ENCODE peak calls at places on chromosomes 5 and 9, in ten cellular contexts. One of them, this sample, is unnamed.

GRCh38 chr9:112793213-112793810 is 42.8 kb downstream of the SNX30 start:
- DNase-seq in BE2C: peak; percentile 75
- DNase-seq in fibroblast of the aortic adventitia: peak; percentile 66
- DNase-seq in HL-60: peak; percentile 22
- DNase-seq in fibroblast of mammary gland: peak; percentile 68
- DNase-seq in fibroblast of pulmonary artery: peak; percentile 73
- DNase-seq in psoas muscle: peak; percentile 85
- DNase-seq in left lung: peak; percentile 89
- DNase-seq in IMR-90: peak; percentile 56
- DNase-seq in mammary epithelial cell: peak; percentile 43
- DNase-seq in this sample: peak; percentile 65

GRCh38 chr5:177446184-177447065 is at the start of gene PRR7:
- DNase-seq in BE2C: peak; percentile 85
- DNase-seq in fibroblast of the aortic adventitia: peak; percentile 39
- DNase-seq in HL-60: peak; percentile 63
- DNase-seq in fibroblast of mammary gland: peak; percentile 58
- DNase-seq in fibroblast of pulmonary artery: peak; percentile 59
- DNase-seq in psoas muscle: peak; percentile 82
- DNase-seq in left lung: peak; percentile 88
- DNase-seq in IMR-90: peak; percentile 64
- DNase-seq in mammary epithelial cell: peak; percentile 60
- DNase-seq in this sample: peak; percentile 52

GRCh38 chr5:135386886-135387628 is 12.0 kb downstream of the MACROH2A1 start:
- DNase-seq in BE2C: no peak
- DNase-seq in fibroblast of the aortic adventitia: peak; percentile 98
- DNase-seq in HL-60: no peak
- DNase-seq in fibroblast of mammary gland: peak; percentile 95
- DNase-seq in fibroblast of pulmonary artery: peak; percentile 95
- DNase-seq in psoas muscle: no peak
- DNase-seq in left lung: no peak
- DNase-seq in IMR-90: peak; percentile 94
- DNase-seq in mammary epithelial cell: peak; percentile 91
- DNase-seq in this sample: peak; percentile 94

GRCh38 chr5:121090822-121091221 is 626.7 kb downstream of the PRR16 start:
- DNase-seq in BE2C: no peak
- DNase-seq in fibroblast of the aortic adventitia: no peak
- DNase-seq in HL-60: no peak
- DNase-seq in fibroblast of mammary gland: peak; percentile 44
- DNase-seq in fibroblast of pulmonary artery: no peak
- DNase-seq in psoas muscle: no peak
- DNase-seq in left lung: no peak
- DNase-seq in IMR-90: peak; percentile 1
- DNase-seq in mammary epithelial cell: no peak
- DNase-seq in this sample: no peak

GRCh38 chr5:77867194-77867691 is 91.1 kb upstream of the TBCA start:
- DNase-seq in BE2C: no peak
- DNase-seq in fibroblast of the aortic adventitia: peak; percentile 61
- DNase-seq in HL-60: no peak
- DNase-seq in fibroblast of mammary gland: peak; percentile 36
- DNase-seq in fibroblast of pulmonary artery: peak; percentile 47
- DNase-seq in psoas muscle: no peak
- DNase-seq in left lung: no peak
- DNase-seq in IMR-90: peak; percentile 32
- DNase-seq in mammary epithelial cell: no peak
- DNase-seq in this sample: peak; percentile 13

GRCh38 chr9:26437056-26437711 is 455.4 kb downstream of the CAAP1 start:
- DNase-seq in BE2C: no peak
- DNase-seq in fibroblast of the aortic adventitia: no peak
- DNase-seq in HL-60: no peak
- DNase-seq in fibroblast of mammary gland: no peak
- DNase-seq in fibroblast of pulmonary artery: no peak
- DNase-seq in psoas muscle: no peak
- DNase-seq in left lung: no peak
- DNase-seq in IMR-90: no peak
- DNase-seq in mammary epithelial cell: no peak
- DNase-seq in this sample: no peak

GRCh38 chr9:95581900-95582299 is 65.1 kb upstream of the PTCH1 start:
- DNase-seq in BE2C: no peak
- DNase-seq in fibroblast of the aortic adventitia: no peak
- DNase-seq in HL-60: no peak
- DNase-seq in fibroblast of mammary gland: no peak
- DNase-seq in fibroblast of pulmonary artery: no peak
- DNase-seq in psoas muscle: no peak
- DNase-seq in left lung: no peak
- DNase-seq in IMR-90: no peak
- DNase-seq in mammary epithelial cell: no peak
- DNase-seq in this sample: no peak

GRCh38 chr5:75167345-75167744 is 69.3 kb downstream of the ANKRD31 start:
- DNase-seq in BE2C: no peak
- DNase-seq in fibroblast of the aortic adventitia: no peak
- DNase-seq in HL-60: no peak
- DNase-seq in fibroblast of mammary gland: peak; percentile 15
- DNase-seq in fibroblast of pulmonary artery: peak; percentile 1
- DNase-seq in psoas muscle: no peak
- DNase-seq in left lung: no peak
- DNase-seq in IMR-90: no peak
- DNase-seq in mammary epithelial cell: peak; percentile 6
- DNase-seq in this sample: peak; percentile 3

GRCh38 chr5:156201793-156202388 is 125.1 kb upstream of the SGCD start:
- DNase-seq in BE2C: no peak
- DNase-seq in fibroblast of the aortic adventitia: no peak
- DNase-seq in HL-60: no peak
- DNase-seq in fibroblast of mammary gland: peak; percentile 91
- DNase-seq in fibroblast of pulmonary artery: peak; percentile 14
- DNase-seq in psoas muscle: no peak
- DNase-seq in left lung: no peak
- DNase-seq in IMR-90: peak; percentile 83
- DNase-seq in mammary epithelial cell: no peak
- DNase-seq in this sample: peak; percentile 14

GRCh38 chr5:168881427-168882149 is 302.4 kb upstream of the PANK3 start:
- DNase-seq in BE2C: peak; percentile 86
- DNase-seq in fibroblast of the aortic adventitia: no peak
- DNase-seq in HL-60: no peak
- DNase-seq in fibroblast of mammary gland: no peak
- DNase-seq in fibroblast of pulmonary artery: no peak
- DNase-seq in psoas muscle: no peak
- DNase-seq in left lung: no peak
- DNase-seq in IMR-90: no peak
- DNase-seq in mammary epithelial cell: no peak
- DNase-seq in this sample: no peak

GRCh38 chr5:134289509-134290113 is 63.7 kb upstream of the PPP2CA start:
- DNase-seq in BE2C: peak; percentile 66
- DNase-seq in fibroblast of the aortic adventitia: peak; percentile 89
- DNase-seq in HL-60: peak; percentile 25
- DNase-seq in fibroblast of mammary gland: peak; percentile 85
- DNase-seq in fibroblast of pulmonary artery: peak; percentile 90
- DNase-seq in psoas muscle: no peak
- DNase-seq in left lung: no peak
- DNase-seq in IMR-90: peak; percentile 83
- DNase-seq in mammary epithelial cell: peak; percentile 52
- DNase-seq in this sample: peak; percentile 88

GRCh38 chr5:137453476-137454080 is 45.5 kb downstream of the SPOCK1 start:
- DNase-seq in BE2C: no peak
- DNase-seq in fibroblast of the aortic adventitia: peak; percentile 77
- DNase-seq in HL-60: no peak
- DNase-seq in fibroblast of mammary gland: peak; percentile 69
- DNase-seq in fibroblast of pulmonary artery: peak; percentile 81
- DNase-seq in psoas muscle: no peak
- DNase-seq in left lung: no peak
- DNase-seq in IMR-90: peak; percentile 51
- DNase-seq in mammary epithelial cell: peak; percentile 54
- DNase-seq in this sample: peak; percentile 63

GRCh38 chr5:79333852-79334557 is 98.1 kb downstream of the JMY start:
- DNase-seq in BE2C: peak; percentile 21
- DNase-seq in fibroblast of the aortic adventitia: no peak
- DNase-seq in HL-60: no peak
- DNase-seq in fibroblast of mammary gland: no peak
- DNase-seq in fibroblast of pulmonary artery: no peak
- DNase-seq in psoas muscle: no peak
- DNase-seq in left lung: no peak
- DNase-seq in IMR-90: no peak
- DNase-seq in mammary epithelial cell: no peak
- DNase-seq in this sample: no peak

GRCh38 chr5:71658916-71659661 is 60.0 kb upstream of the CARTPT start:
- DNase-seq in BE2C: no peak
- DNase-seq in fibroblast of the aortic adventitia: no peak
- DNase-seq in HL-60: no peak
- DNase-seq in fibroblast of mammary gland: peak; percentile 21
- DNase-seq in fibroblast of pulmonary artery: peak; percentile 3
- DNase-seq in psoas muscle: no peak
- DNase-seq in left lung: no peak
- DNase-seq in IMR-90: no peak
- DNase-seq in mammary epithelial cell: no peak
- DNase-seq in this sample: peak; percentile 2

DNA sequence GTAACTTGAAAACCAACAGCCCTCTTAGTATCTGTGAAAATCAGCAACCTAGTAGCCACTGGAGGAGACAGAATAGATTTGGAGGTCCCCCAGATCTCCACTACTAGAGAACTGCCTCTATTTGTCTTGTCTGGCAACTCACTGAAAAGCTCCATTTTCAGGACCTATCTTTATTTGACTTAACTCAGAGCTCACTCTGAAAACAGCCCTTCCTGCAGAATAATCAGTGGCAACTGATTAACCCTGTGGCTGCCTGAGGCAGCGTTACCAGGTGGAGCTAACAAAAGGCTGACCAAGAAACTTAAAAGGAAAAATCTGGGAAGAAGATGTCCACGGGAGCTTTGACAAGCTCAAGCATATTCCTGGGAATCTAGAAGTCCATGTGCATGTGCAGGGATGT is 10.5 kb upstream of the IL13 start:
- DNase-seq in BE2C: no peak
- DNase-seq in fibroblast of the aortic adventitia: no peak
- DNase-seq in HL-60: no peak
- DNase-seq in fibroblast of mammary gland: no peak
- DNase-seq in fibroblast of pulmonary artery: no peak
- DNase-seq in psoas muscle: no peak
- DNase-seq in left lung: no peak
- DNase-seq in IMR-90: no peak
- DNase-seq in mammary epithelial cell: no peak
- DNase-seq in this sample: no peak
- TF ChIP-seq CTCF in BE2C: no peak
- TF ChIP-seq CTCF in fibroblast of the aortic adventitia: no peak
- TF ChIP-seq CTCF in HL-60: no peak
- TF ChIP-seq CTCF in fibroblast of mammary gland: no peak
- TF ChIP-seq CTCF in fibroblast of pulmonary artery: no peak
- TF ChIP-seq CTCF in psoas muscle: no peak
- TF ChIP-seq CTCF in left lung: no peak
- TF ChIP-seq CTCF in IMR-90: no peak
- TF ChIP-seq CTCF in mammary epithelial cell: no peak
- TF ChIP-seq CTCF in this sample: no peak

DNA sequence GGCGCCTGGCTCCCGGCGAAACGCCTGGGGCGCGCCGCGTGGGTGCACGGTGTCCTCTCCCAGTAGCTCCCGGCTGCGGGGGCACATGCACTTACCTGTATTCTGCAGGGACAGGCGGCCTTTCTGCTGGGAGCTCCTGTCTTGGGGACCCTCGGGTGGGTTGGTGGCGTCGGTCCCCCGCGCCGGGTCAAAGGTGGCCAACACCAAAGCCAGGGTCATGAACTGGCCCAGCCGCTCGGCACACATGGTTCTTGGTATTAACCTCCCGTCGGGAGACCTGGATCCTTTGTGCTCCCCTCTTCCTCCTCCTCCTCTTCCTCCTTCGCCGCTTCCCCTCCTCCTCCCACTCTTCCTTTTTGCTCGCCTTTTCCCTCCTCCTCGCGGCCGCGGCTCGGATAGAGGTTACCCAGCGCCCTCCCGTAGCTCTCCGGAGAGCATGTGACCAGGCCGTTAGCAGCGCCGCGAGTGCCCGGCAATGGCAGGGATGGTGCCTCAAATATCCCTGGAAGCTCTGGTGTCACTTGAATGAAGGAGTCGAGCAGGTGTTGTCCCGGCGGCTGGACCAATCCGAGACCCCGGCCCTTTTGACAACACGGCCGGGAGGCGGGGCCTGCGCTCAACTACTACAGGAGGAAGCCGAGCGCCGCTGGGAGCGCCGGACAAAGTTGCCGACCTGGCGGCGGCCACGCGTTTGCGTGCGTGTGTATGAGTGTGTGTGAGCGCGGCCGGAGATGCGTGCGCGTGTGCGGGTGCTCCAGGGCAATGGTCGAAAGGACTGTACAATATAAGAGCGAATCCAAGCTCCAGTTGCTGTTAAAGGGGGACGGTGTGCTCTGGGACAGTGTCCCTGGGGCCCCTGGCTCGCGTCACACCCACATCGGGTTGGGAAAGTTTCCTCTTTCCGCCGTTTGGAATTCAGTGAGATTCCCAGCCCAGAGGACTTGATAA is at the start of gene STC2:
- DNase-seq in BE2C: peak; percentile 93
- DNase-seq in fibroblast of the aortic adventitia: peak; percentile 93
- DNase-seq in HL-60: no peak
- DNase-seq in fibroblast of mammary gland: peak; percentile 47
- DNase-seq in fibroblast of pulmonary artery: peak; percentile 89
- DNase-seq in psoas muscle: peak; percentile 93
- DNase-seq in left lung: peak; percentile 85
- DNase-seq in IMR-90: peak; percentile 94
- DNase-seq in mammary epithelial cell: peak; percentile 50
- DNase-seq in this sample: peak; percentile 92
- H3K4me3 ChIP-seq in BE2C: peak within 1 kb of the TSS; percentile 76
- H3K4me3 ChIP-seq in fibroblast of the aortic adventitia: peak within 1 kb of the TSS; percentile 90
- H3K4me3 ChIP-seq in HL-60: peak within 1 kb of the TSS; percentile 29
- H3K4me3 ChIP-seq in fibroblast of mammary gland: peak within 1 kb of the TSS; percentile 58
- H3K4me3 ChIP-seq in fibroblast of pulmonary artery: peak within 1 kb of the TSS; percentile 79
- H3K4me3 ChIP-seq in psoas muscle: peak within 1 kb of the TSS; percentile 72
- H3K4me3 ChIP-seq in left lung: peak within 1 kb of the TSS; percentile 34
- H3K4me3 ChIP-seq in IMR-90: peak within 1 kb of the TSS; percentile 89
- H3K4me3 ChIP-seq in mammary epithelial cell: peak within 1 kb of the TSS; percentile 73
- H3K4me3 ChIP-seq in this sample: peak within 1 kb of the TSS; percentile 83

DNA sequence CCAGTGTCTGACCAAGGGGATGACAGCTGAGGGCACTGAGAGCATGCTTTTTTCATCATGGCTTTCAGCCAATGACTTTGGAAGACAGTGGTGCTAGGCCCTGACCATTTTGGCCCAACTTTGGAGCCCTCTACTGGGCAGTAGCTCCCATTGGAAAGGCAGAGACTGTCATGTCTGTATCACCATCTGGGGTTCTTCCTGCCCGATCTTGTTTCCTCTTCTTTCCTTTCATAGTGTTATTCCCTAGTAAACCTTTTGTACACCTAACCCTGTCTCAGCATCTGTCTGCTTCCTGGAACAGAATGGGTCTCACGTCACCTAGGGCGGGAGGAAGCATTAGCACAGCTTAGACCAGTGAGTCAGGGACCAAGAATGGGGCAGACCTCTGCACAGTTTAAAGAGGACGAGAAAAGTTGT is 97.4 kb upstream of the MAST4 start:
- DNase-seq in BE2C: peak; percentile 61
- DNase-seq in fibroblast of the aortic adventitia: peak; percentile 54
- DNase-seq in HL-60: no peak
- DNase-seq in fibroblast of mammary gland: peak; percentile 12
- DNase-seq in fibroblast of pulmonary artery: peak; percentile 60
- DNase-seq in psoas muscle: no peak
- DNase-seq in left lung: no peak
- DNase-seq in IMR-90: no peak
- DNase-seq in mammary epithelial cell: peak; percentile 42
- DNase-seq in this sample: no peak
- TF ChIP-seq CTCF in BE2C: peak; percentile 79
- TF ChIP-seq CTCF in fibroblast of the aortic adventitia: peak; percentile 43
- TF ChIP-seq CTCF in HL-60: no peak
- TF ChIP-seq CTCF in fibroblast of mammary gland: peak; percentile 11
- TF ChIP-seq CTCF in fibroblast of pulmonary artery: peak; percentile 61
- TF ChIP-seq CTCF in psoas muscle: no peak
- TF ChIP-seq CTCF in left lung: no peak
- TF ChIP-seq CTCF in IMR-90: no peak
- TF ChIP-seq CTCF in mammary epithelial cell: peak; percentile 15
- TF ChIP-seq CTCF in this sample: no peak

GRCh38 chr9:3367185-3367584 is 158.6 kb downstream of the RFX3 start:
- DNase-seq in BE2C: no peak
- DNase-seq in fibroblast of the aortic adventitia: no peak
- DNase-seq in HL-60: no peak
- DNase-seq in fibroblast of mammary gland: no peak
- DNase-seq in fibroblast of pulmonary artery: no peak
- DNase-seq in psoas muscle: no peak
- DNase-seq in left lung: no peak
- DNase-seq in IMR-90: no peak
- DNase-seq in mammary epithelial cell: no peak
- DNase-seq in this sample: no peak
- H3K4me3 ChIP-seq in BE2C: no peak overlapping the region
- H3K4me3 ChIP-seq in fibroblast of the aortic adventitia: no peak overlapping the region
- H3K4me3 ChIP-seq in HL-60: no peak overlapping the region
- H3K4me3 ChIP-seq in fibroblast of mammary gland: no peak overlapping the region
- H3K4me3 ChIP-seq in fibroblast of pulmonary artery: no peak overlapping the region
- H3K4me3 ChIP-seq in psoas muscle: no peak overlapping the region
- H3K4me3 ChIP-seq in left lung: no peak overlapping the region
- H3K4me3 ChIP-seq in IMR-90: no peak overlapping the region
- H3K4me3 ChIP-seq in mammary epithelial cell: no peak overlapping the region
- H3K4me3 ChIP-seq in this sample: no peak overlapping the region

This sample was measured in fibroblast of villous mesenchyme.